ENCODE peak calls at places on chromosomes 3 and 15, in nine cellular contexts. W is aorta, I is epithelial cell of esophagus, X is cardiac muscle cell, Z is brain microvascular endothelial cell, U is stomach, C is hepatocyte, R is OCI-LY7, M is GM23338. A is an unnamed sample.

GRCh38 chr3:37456270-37456708 is 281.9 kb upstream of the LRRFIP2 start:
- DNase-seq in W (peak; percentile 88), I (no peak), X (peak; percentile 64), Z (peak; percentile 2), U (peak; percentile 52), C (no peak), R (no peak), M (peak; percentile 26), A (no peak)

GRCh38 chr3:43378066-43378935 is 92.0 kb downstream of the SNRK start:
- DNase-seq in W (no peak), I (peak; percentile 66), X (peak; percentile 45), Z (peak; percentile 36), U (peak; percentile 75), C (peak; percentile 62), R (peak; percentile 60), M (peak; percentile 85), A (peak; percentile 50)

GRCh38 chr3:62502315-62503300 is 129.3 kb upstream of the FEZF2 start:
- DNase-seq in W (no peak), I (no peak), X (no peak), Z (no peak), U (no peak), C (no peak), R (peak; percentile 88), M (no peak), A (no peak)

GRCh38 chr3:65584002-65584401 is 454.7 kb downstream of the MAGI1 start:
- DNase-seq in W (no peak), I (no peak), X (no peak), Z (no peak), U (no peak), C (no peak), R (no peak), M (no peak), A (no peak)

GRCh38 chr15:88002721-88003120 is 253.8 kb downstream of the NTRK3 start:
- DNase-seq in W (no peak), I (no peak), X (no peak), Z (no peak), U (no peak), C (no peak), R (no peak), M (no peak), A (no peak)

GRCh38 chr15:34023932-34024331 is 15.1 kb downstream of the AVEN start:
- DNase-seq in W (no peak), I (no peak), X (no peak), Z (no peak), U (no peak), C (no peak), R (no peak), M (no peak), A (no peak)

GRCh38 chr3:118101891-118102290 is 932.8 kb downstream of the IGSF11 start:
- DNase-seq in W (no peak), I (peak; percentile 78), X (no peak), Z (no peak), U (no peak), C (no peak), R (no peak), M (no peak), A (peak; percentile 79)

GRCh38 chr3:52023860-52024764 is 28.4 kb upstream of the RPL29 start:
- DNase-seq in W (no peak), I (no peak), X (no peak), Z (no peak), U (no peak), C (no peak), R (peak; percentile 33), M (no peak), A (no peak)

GRCh38 chr15:58387130-58387529 is 44.7 kb upstream of the LIPC start:
- DNase-seq in W (no peak), I (peak; percentile 62), X (no peak), Z (peak; percentile 15), U (no peak), C (no peak), R (no peak), M (no peak), A (peak; percentile 75)

DNA sequence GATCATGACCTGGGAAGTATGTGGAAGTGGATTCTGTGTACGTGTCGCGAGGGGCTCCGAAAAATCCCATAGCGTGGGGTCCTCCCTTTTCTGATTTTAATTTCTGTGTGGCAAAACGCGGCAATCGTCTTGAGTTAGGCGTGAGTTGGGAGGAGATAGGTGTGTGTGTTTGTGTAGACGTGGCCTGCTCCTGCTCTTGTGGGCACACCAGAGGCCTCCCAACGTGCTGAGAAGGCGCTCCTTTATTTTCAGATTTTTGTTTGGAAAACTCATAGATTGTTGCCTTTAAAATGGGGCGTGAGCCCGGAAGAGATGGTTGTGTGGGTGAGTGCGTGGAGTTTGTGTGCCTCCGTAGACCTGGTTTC is 1.3 kb downstream of the TRIM71 start:
- DNase-seq in W (no peak), I (no peak), X (no peak), Z (no peak), U (no peak), C (no peak), R (no peak), M (no peak), A (no peak)
- H3K4me3 ChIP-seq in W (no peak overlapping the region), I (no peak overlapping the region), X (peak overlapping the region; percentile 48), Z (no peak overlapping the region), U (no peak overlapping the region), C (peak overlapping the region; percentile 84), R (no peak overlapping the region), M (peak overlapping the region; percentile 100), A (no peak overlapping the region)

DNA sequence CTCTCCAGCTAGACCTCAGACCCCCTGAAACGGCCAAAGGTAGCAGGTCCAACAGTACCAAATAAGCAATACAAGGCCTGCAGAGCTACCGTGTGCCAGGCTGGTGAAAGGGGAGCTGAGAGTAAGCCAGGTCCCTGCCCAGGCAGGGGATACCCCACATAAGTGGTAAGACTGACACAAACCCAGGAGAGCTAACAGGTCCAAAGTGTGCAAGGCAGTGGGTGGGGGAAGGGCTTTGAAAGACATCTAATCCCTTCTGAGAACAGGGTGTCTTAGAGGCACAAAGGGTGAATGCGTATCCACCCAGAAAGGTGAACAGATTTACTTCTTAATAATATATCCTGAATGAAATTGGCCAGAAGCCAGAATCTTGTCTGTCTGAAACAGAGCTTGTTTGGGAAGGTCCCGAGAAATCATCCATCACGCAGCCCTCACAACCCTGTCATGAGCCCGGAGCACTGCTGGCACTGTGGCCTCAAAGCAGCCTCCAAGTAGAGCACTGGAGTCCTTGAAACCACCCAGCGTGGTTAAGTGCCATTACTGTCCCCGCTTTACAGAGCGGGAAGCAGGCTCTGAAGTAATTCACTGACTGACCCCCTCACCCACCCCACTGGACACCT is 1.5 kb downstream of the TKT start:
- DNase-seq in W (no peak), I (peak; percentile 33), X (peak; percentile 30), Z (no peak), U (no peak), C (peak; percentile 47), R (peak; percentile 35), M (no peak), A (no peak)
- H3K4me3 ChIP-seq in W (peak overlapping the region; percentile 93), I (peak overlapping the region; percentile 82), X (peak overlapping the region; percentile 73), Z (peak overlapping the region; percentile 95), U (peak overlapping the region; percentile 97), C (peak overlapping the region; percentile 92), R (peak overlapping the region; percentile 95), M (peak overlapping the region; percentile 100), A (peak overlapping the region; percentile 94)

DNA sequence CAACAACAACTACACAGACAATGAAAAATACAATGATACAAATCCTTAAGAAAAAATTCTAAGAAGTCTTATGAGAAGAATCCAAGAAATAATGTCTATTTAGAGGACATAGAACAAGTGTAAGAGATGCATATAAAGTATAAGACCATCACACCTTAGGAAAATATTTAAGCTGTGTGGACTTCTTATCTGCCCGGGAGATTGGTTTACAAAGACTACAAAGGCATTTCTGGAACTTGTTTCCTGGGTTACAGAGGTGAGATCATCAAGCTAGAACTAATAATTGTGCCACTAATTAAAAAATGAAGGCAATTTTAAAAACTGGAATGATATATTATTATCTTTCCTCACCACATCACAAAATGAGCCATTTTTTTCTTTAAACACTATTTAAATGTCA is 507.1 kb downstream of the GRM7 start:
- DNase-seq in W (no peak), I (no peak), X (no peak), Z (no peak), U (no peak), C (no peak), R (no peak), M (no peak), A (peak; percentile 4)
- H3K4me3 ChIP-seq in W (no peak overlapping the region), I (no peak overlapping the region), X (no peak overlapping the region), Z (no peak overlapping the region), U (no peak overlapping the region), C (no peak overlapping the region), R (no peak overlapping the region), M (no peak overlapping the region), A (no peak overlapping the region)

DNA sequence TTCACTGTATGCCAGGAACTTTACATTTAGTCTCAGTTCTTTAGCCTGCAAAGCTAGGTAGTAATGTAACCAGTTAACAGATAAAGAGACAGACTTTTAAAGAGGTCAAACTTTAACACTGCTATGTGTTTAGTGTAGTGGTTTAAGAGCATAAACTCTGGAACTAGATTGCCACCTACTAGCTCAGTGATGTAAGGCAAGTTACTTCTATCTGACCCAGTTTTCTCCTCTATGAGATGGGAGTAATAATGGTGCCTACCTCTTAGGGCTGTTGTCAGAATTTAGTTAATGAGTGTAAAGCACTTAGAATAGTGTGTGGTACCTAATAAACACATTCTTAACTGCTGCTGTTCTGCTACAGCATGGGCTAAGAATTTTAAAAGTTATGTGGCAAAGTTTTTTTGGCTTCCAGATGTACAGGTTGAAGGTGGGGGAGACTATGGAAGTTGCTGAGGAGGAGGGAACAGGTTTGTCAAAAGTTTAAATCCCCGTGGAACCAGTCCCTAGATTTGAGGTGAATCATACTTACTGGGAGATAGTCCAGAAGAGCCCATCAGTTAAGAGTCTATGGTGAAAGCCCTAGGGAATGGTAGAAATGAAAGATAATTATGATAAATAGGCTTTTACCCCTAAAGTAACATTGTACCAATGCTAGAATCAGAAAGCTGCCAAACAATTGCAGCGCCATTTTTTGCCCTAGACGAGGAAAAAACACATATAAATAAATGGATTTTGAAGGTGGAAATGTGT is 13.9 kb downstream of the TSC22D2 start:
- DNase-seq in W (no peak), I (peak; percentile 65), X (no peak), Z (no peak), U (no peak), C (no peak), R (no peak), M (no peak), A (peak; percentile 49)
- H3K4me3 ChIP-seq in W (no peak overlapping the region), I (no peak overlapping the region), X (no peak overlapping the region), Z (no peak overlapping the region), U (no peak overlapping the region), C (no peak overlapping the region), R (no peak overlapping the region), M (no peak overlapping the region), A (no peak overlapping the region)